ENCODE peak calls at places on chromosomes 12 and 14, in nine cellular contexts. One of them, this sample, is unnamed.
A peak's percentile ranks its signal among the peaks of the same experiment; 100 is the strongest.

GRCh38 chr14:99872786-99873440 is 79.7 kb downstream of the EML1 start:
- DNase-seq in endodermal cell: no peak
- DNase-seq in lower lobe of right lung: no peak
- DNase-seq in upper lobe of right lung: no peak
- DNase-seq in PC-3: no peak
- DNase-seq in WTC11: peak; percentile 36
- DNase-seq in mesothelial cell of epicardium: no peak
- DNase-seq in endothelial cell: no peak
- DNase-seq in endothelial cell of umbilical vein: peak; percentile 4
- DNase-seq in this sample: no peak

GRCh38 chr14:55585854-55586253 is 5.8 kb downstream of the KTN1 start:
- DNase-seq in endodermal cell: no peak
- DNase-seq in lower lobe of right lung: no peak
- DNase-seq in upper lobe of right lung: no peak
- DNase-seq in PC-3: peak; percentile 51
- DNase-seq in WTC11: no peak
- DNase-seq in mesothelial cell of epicardium: no peak
- DNase-seq in endothelial cell: no peak
- DNase-seq in endothelial cell of umbilical vein: peak; percentile 86
- DNase-seq in this sample: no peak

GRCh38 chr14:94382099-94382498 is 6.3 kb downstream of the SERPINA1 start:
- DNase-seq in endodermal cell: no peak
- DNase-seq in lower lobe of right lung: no peak
- DNase-seq in upper lobe of right lung: no peak
- DNase-seq in PC-3: no peak
- DNase-seq in WTC11: no peak
- DNase-seq in mesothelial cell of epicardium: no peak
- DNase-seq in endothelial cell: no peak
- DNase-seq in endothelial cell of umbilical vein: no peak
- DNase-seq in this sample: no peak

GRCh38 chr14:101713641-101714349 is 47.7 kb upstream of the PPP2R5C start:
- DNase-seq in endodermal cell: peak; percentile 38
- DNase-seq in lower lobe of right lung: no peak
- DNase-seq in upper lobe of right lung: no peak
- DNase-seq in PC-3: no peak
- DNase-seq in WTC11: no peak
- DNase-seq in mesothelial cell of epicardium: no peak
- DNase-seq in endothelial cell: no peak
- DNase-seq in endothelial cell of umbilical vein: no peak
- DNase-seq in this sample: no peak

GRCh38 chr14:55366271-55366670 is 45.4 kb downstream of the ATG14 start:
- DNase-seq in endodermal cell: no peak
- DNase-seq in lower lobe of right lung: no peak
- DNase-seq in upper lobe of right lung: no peak
- DNase-seq in PC-3: peak; percentile 96
- DNase-seq in WTC11: no peak
- DNase-seq in mesothelial cell of epicardium: no peak
- DNase-seq in endothelial cell: no peak
- DNase-seq in endothelial cell of umbilical vein: peak; percentile 9
- DNase-seq in this sample: no peak

GRCh38 chr12:19220861-19221466 is 91.4 kb downstream of the PLEKHA5 start:
- DNase-seq in endodermal cell: no peak
- DNase-seq in lower lobe of right lung: no peak
- DNase-seq in upper lobe of right lung: no peak
- DNase-seq in PC-3: peak; percentile 67
- DNase-seq in WTC11: no peak
- DNase-seq in mesothelial cell of epicardium: no peak
- DNase-seq in endothelial cell: no peak
- DNase-seq in endothelial cell of umbilical vein: no peak
- DNase-seq in this sample: no peak

GRCh38 chr12:87329076-87329863 is 699.9 kb downstream of the C12orf50 start:
- DNase-seq in endodermal cell: no peak
- DNase-seq in lower lobe of right lung: no peak
- DNase-seq in upper lobe of right lung: no peak
- DNase-seq in PC-3: no peak
- DNase-seq in WTC11: no peak
- DNase-seq in mesothelial cell of epicardium: no peak
- DNase-seq in endothelial cell: no peak
- DNase-seq in endothelial cell of umbilical vein: no peak
- DNase-seq in this sample: no peak

GRCh38 chr14:76773188-76773885 is 12.1 kb downstream of the VASH1 start:
- DNase-seq in endodermal cell: peak; percentile 72
- DNase-seq in lower lobe of right lung: peak; percentile 81
- DNase-seq in upper lobe of right lung: peak; percentile 81
- DNase-seq in PC-3: peak; percentile 80
- DNase-seq in WTC11: no peak
- DNase-seq in mesothelial cell of epicardium: no peak
- DNase-seq in endothelial cell: no peak
- DNase-seq in endothelial cell of umbilical vein: peak; percentile 89
- DNase-seq in this sample: no peak

GRCh38 chr12:106058256-106059182 is 80.2 kb downstream of the NUAK1 start:
- DNase-seq in endodermal cell: no peak
- DNase-seq in lower lobe of right lung: no peak
- DNase-seq in upper lobe of right lung: no peak
- DNase-seq in PC-3: no peak
- DNase-seq in WTC11: no peak
- DNase-seq in mesothelial cell of epicardium: no peak
- DNase-seq in endothelial cell: no peak
- DNase-seq in endothelial cell of umbilical vein: no peak
- DNase-seq in this sample: no peak

GRCh38 chr14:88286309-88286708 is 36.8 kb downstream of the KCNK10 start:
- DNase-seq in endodermal cell: no peak
- DNase-seq in lower lobe of right lung: no peak
- DNase-seq in upper lobe of right lung: no peak
- DNase-seq in PC-3: no peak
- DNase-seq in WTC11: no peak
- DNase-seq in mesothelial cell of epicardium: no peak
- DNase-seq in endothelial cell: no peak
- DNase-seq in endothelial cell of umbilical vein: no peak
- DNase-seq in this sample: no peak

GRCh38 chr14:68474741-68475140 is 318.1 kb downstream of the ZFP36L1 start:
- DNase-seq in endodermal cell: no peak
- DNase-seq in lower lobe of right lung: no peak
- DNase-seq in upper lobe of right lung: no peak
- DNase-seq in PC-3: peak; percentile 48
- DNase-seq in WTC11: no peak
- DNase-seq in mesothelial cell of epicardium: no peak
- DNase-seq in endothelial cell: no peak
- DNase-seq in endothelial cell of umbilical vein: no peak
- DNase-seq in this sample: no peak

GRCh38 chr14:92789457-92790089 is 4.5 kb upstream of the GOLGA5 start:
- DNase-seq in endodermal cell: no peak
- DNase-seq in lower lobe of right lung: no peak
- DNase-seq in upper lobe of right lung: no peak
- DNase-seq in PC-3: no peak
- DNase-seq in WTC11: no peak
- DNase-seq in mesothelial cell of epicardium: no peak
- DNase-seq in endothelial cell: no peak
- DNase-seq in endothelial cell of umbilical vein: no peak
- DNase-seq in this sample: no peak

GRCh38 chr14:92783813-92784431 is 10.2 kb upstream of the GOLGA5 start:
- DNase-seq in endodermal cell: no peak
- DNase-seq in lower lobe of right lung: no peak
- DNase-seq in upper lobe of right lung: no peak
- DNase-seq in PC-3: peak; percentile 85
- DNase-seq in WTC11: no peak
- DNase-seq in mesothelial cell of epicardium: no peak
- DNase-seq in endothelial cell: peak; percentile 9
- DNase-seq in endothelial cell of umbilical vein: peak; percentile 81
- DNase-seq in this sample: no peak

GRCh38 chr14:92786427-92786756 is 7.7 kb upstream of the GOLGA5 start:
- DNase-seq in endodermal cell: no peak
- DNase-seq in lower lobe of right lung: no peak
- DNase-seq in upper lobe of right lung: no peak
- DNase-seq in PC-3: no peak
- DNase-seq in WTC11: no peak
- DNase-seq in mesothelial cell of epicardium: no peak
- DNase-seq in endothelial cell: no peak
- DNase-seq in endothelial cell of umbilical vein: no peak
- DNase-seq in this sample: no peak

GRCh38 chr14:92787554-92787953 is 6.6 kb upstream of the GOLGA5 start:
- DNase-seq in endodermal cell: no peak
- DNase-seq in lower lobe of right lung: no peak
- DNase-seq in upper lobe of right lung: no peak
- DNase-seq in PC-3: no peak
- DNase-seq in WTC11: no peak
- DNase-seq in mesothelial cell of epicardium: no peak
- DNase-seq in endothelial cell: no peak
- DNase-seq in endothelial cell of umbilical vein: no peak
- DNase-seq in this sample: no peak

GRCh38 chr14:92785601-92786426 is 8.3 kb upstream of the GOLGA5 start:
- DNase-seq in endodermal cell: no peak
- DNase-seq in lower lobe of right lung: no peak
- DNase-seq in upper lobe of right lung: no peak
- DNase-seq in PC-3: peak; percentile 53
- DNase-seq in WTC11: no peak
- DNase-seq in mesothelial cell of epicardium: no peak
- DNase-seq in endothelial cell: no peak
- DNase-seq in endothelial cell of umbilical vein: peak; percentile 40
- DNase-seq in this sample: no peak
- TF ChIP-seq CTCF in endodermal cell: no peak
- TF ChIP-seq CTCF in lower lobe of right lung: no peak
- TF ChIP-seq CTCF in upper lobe of right lung: no peak
- TF ChIP-seq CTCF in PC-3: no peak
- TF ChIP-seq CTCF in WTC11: no peak
- TF ChIP-seq CTCF in mesothelial cell of epicardium: no peak
- TF ChIP-seq CTCF in endothelial cell: no peak
- TF ChIP-seq CTCF in endothelial cell of umbilical vein: no peak
- TF ChIP-seq CTCF in this sample: no peak

GRCh38 chr12:55736076-55736475 is 6.8 kb upstream of the GDF11 start:
- DNase-seq in endodermal cell: no peak
- DNase-seq in lower lobe of right lung: no peak
- DNase-seq in upper lobe of right lung: no peak
- DNase-seq in PC-3: no peak
- DNase-seq in WTC11: no peak
- DNase-seq in mesothelial cell of epicardium: no peak
- DNase-seq in endothelial cell: no peak
- DNase-seq in endothelial cell of umbilical vein: no peak
- DNase-seq in this sample: no peak

GRCh38 chr12:55736780-55737580 is 5.9 kb upstream of the GDF11 start:
- DNase-seq in endodermal cell: peak; percentile 100
- DNase-seq in lower lobe of right lung: peak; percentile 80
- DNase-seq in upper lobe of right lung: peak; percentile 89
- DNase-seq in PC-3: peak; percentile 90
- DNase-seq in WTC11: peak; percentile 94
- DNase-seq in mesothelial cell of epicardium: peak; percentile 57
- DNase-seq in endothelial cell: peak; percentile 82
- DNase-seq in endothelial cell of umbilical vein: peak; percentile 69
- DNase-seq in this sample: peak; percentile 54

GRCh38 chr12:55739025-55739378 is 3.9 kb upstream of the GDF11 start:
- DNase-seq in endodermal cell: no peak
- DNase-seq in lower lobe of right lung: no peak
- DNase-seq in upper lobe of right lung: no peak
- DNase-seq in PC-3: no peak
- DNase-seq in WTC11: no peak
- DNase-seq in mesothelial cell of epicardium: no peak
- DNase-seq in endothelial cell: no peak
- DNase-seq in endothelial cell of umbilical vein: no peak
- DNase-seq in this sample: no peak

GRCh38 chr12:55738113-55739024 is 4.6 kb upstream of the GDF11 start:
- DNase-seq in endodermal cell: peak; percentile 98
- DNase-seq in lower lobe of right lung: peak; percentile 85
- DNase-seq in upper lobe of right lung: peak; percentile 87
- DNase-seq in PC-3: peak; percentile 98
- DNase-seq in WTC11: peak; percentile 90
- DNase-seq in mesothelial cell of epicardium: peak; percentile 72
- DNase-seq in endothelial cell: peak; percentile 85
- DNase-seq in endothelial cell of umbilical vein: peak; percentile 90
- DNase-seq in this sample: no peak

DNA sequence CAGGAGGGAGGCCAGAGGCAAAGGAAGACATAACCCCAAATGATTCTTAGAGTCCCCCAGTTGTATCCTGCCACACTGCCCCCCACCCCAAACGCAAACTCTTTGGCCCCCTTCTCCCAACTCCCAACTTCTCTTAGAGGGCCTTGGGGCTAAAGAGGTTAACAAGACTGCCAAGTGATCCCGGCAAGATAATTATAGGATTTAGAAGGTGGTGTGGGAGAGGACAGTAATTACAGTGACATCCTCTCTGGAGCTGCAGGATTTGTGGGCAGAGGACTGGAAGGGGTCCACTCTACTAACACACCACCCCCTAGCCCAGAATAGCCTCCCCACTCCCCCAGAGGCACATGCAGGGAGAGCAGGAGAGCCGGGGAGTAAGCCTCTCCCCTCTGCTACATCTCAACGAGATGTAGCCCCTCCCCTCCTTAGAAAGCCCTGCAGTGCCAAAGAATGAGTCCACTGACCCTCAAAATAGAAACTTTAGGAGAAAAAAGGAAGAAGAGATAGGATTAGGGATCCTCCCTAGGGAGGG is 5.3 kb upstream of the GDF11 start:
- DNase-seq in endodermal cell: no peak
- DNase-seq in lower lobe of right lung: no peak
- DNase-seq in upper lobe of right lung: no peak
- DNase-seq in PC-3: no peak
- DNase-seq in WTC11: no peak
- DNase-seq in mesothelial cell of epicardium: no peak
- DNase-seq in endothelial cell: no peak
- DNase-seq in endothelial cell of umbilical vein: no peak
- DNase-seq in this sample: no peak
- TF ChIP-seq CTCF in endodermal cell: no peak
- TF ChIP-seq CTCF in lower lobe of right lung: no peak
- TF ChIP-seq CTCF in upper lobe of right lung: no peak
- TF ChIP-seq CTCF in PC-3: no peak
- TF ChIP-seq CTCF in WTC11: no peak
- TF ChIP-seq CTCF in mesothelial cell of epicardium: no peak
- TF ChIP-seq CTCF in endothelial cell: no peak
- TF ChIP-seq CTCF in endothelial cell of umbilical vein: no peak
- TF ChIP-seq CTCF in this sample: no peak

DNA sequence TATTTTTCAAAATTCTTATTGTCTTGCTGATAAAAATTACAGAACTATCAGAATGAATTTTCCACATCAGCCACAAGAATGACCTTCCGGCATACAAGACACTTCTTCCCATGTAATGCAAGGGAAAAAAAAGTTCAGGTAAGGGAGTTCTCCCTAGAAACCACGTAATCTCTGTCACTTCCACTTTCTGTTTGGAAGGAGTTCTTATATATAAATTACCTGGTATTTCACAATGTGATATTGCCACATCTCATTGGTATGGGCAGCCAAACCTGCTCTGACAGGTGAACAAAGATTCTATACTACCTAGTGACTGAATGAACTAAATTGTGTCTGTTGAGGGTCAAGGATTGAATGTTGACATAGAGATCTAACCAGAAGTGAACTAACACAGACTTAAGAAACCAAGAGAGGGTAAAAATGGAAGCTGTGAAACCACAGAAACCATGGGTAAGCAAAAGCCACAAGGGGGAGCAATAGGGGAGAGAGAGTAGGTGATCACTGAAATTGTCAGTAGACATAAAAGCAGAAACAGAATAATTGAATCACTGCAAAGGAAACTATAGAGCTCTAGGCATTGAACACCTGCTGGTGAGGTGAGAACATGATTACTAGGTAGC is 161.3 kb downstream of the RPL10L start:
- DNase-seq in endodermal cell: peak; percentile 71
- DNase-seq in lower lobe of right lung: no peak
- DNase-seq in upper lobe of right lung: no peak
- DNase-seq in PC-3: peak; percentile 55
- DNase-seq in WTC11: peak; percentile 12
- DNase-seq in mesothelial cell of epicardium: no peak
- DNase-seq in endothelial cell: peak; percentile 44
- DNase-seq in endothelial cell of umbilical vein: peak; percentile 55
- DNase-seq in this sample: no peak
- TF ChIP-seq CTCF in endodermal cell: peak; percentile 86
- TF ChIP-seq CTCF in lower lobe of right lung: peak; percentile 22
- TF ChIP-seq CTCF in upper lobe of right lung: peak; percentile 49
- TF ChIP-seq CTCF in PC-3: peak; percentile 66
- TF ChIP-seq CTCF in WTC11: no peak
- TF ChIP-seq CTCF in mesothelial cell of epicardium: no peak
- TF ChIP-seq CTCF in endothelial cell: peak; percentile 54
- TF ChIP-seq CTCF in endothelial cell of umbilical vein: peak; percentile 49
- TF ChIP-seq CTCF in this sample: no peak

GRCh38 chr12:113825705-113826104 is 140.4 kb downstream of the RBM19 start:
- DNase-seq in endodermal cell: peak; percentile 82
- DNase-seq in lower lobe of right lung: no peak
- DNase-seq in upper lobe of right lung: no peak
- DNase-seq in PC-3: no peak
- DNase-seq in WTC11: peak; percentile 37
- DNase-seq in mesothelial cell of epicardium: no peak
- DNase-seq in endothelial cell: no peak
- DNase-seq in endothelial cell of umbilical vein: no peak
- DNase-seq in this sample: no peak
- TF ChIP-seq CTCF in endodermal cell: peak; percentile 73
- TF ChIP-seq CTCF in lower lobe of right lung: no peak
- TF ChIP-seq CTCF in upper lobe of right lung: no peak
- TF ChIP-seq CTCF in PC-3: no peak
- TF ChIP-seq CTCF in WTC11: no peak
- TF ChIP-seq CTCF in mesothelial cell of epicardium: no peak
- TF ChIP-seq CTCF in endothelial cell: no peak
- TF ChIP-seq CTCF in endothelial cell of umbilical vein: no peak
- TF ChIP-seq CTCF in this sample: no peak